ENCODE peak calls at places on chromosomes 6 and 20, in seven cellular contexts. One of them, this sample, is unnamed.

GRCh38 chr20:3173582-3174441 is 463 bp upstream of the LZTS3 start:
- DNase-seq in GM04504: peak
- DNase-seq in Calu3: peak
- DNase-seq in left lung: peak
- DNase-seq in endothelial cell of umbilical vein: peak
- DNase-seq in T-helper 2 cell: peak
- DNase-seq in type B pancreatic cell: peak
- DNase-seq in this sample: peak

GRCh38 chr6:127013865-127014264 is 104.6 kb upstream of the RSPO3 start:
- DNase-seq in Calu3: no peak
- DNase-seq in T-helper 2 cell: no peak
- DNase-seq in GM04504: no peak
- DNase-seq in type B pancreatic cell: no peak
- DNase-seq in endothelial cell of umbilical vein: no peak
- DNase-seq in left lung: no peak
- DNase-seq in this sample: no peak

GRCh38 chr20:17471606-17472187 is 59.5 kb downstream of the BFSP1 start:
- DNase-seq in T-helper 2 cell: no peak
- DNase-seq in GM04504: no peak
- DNase-seq in endothelial cell of umbilical vein: no peak
- DNase-seq in Calu3: no peak
- DNase-seq in type B pancreatic cell: no peak
- DNase-seq in left lung: no peak
- DNase-seq in this sample: peak

GRCh38 chr6:159110013-159110412 is 59.2 kb upstream of the FNDC1 start:
- DNase-seq in Calu3: peak
- DNase-seq in left lung: no peak
- DNase-seq in GM04504: no peak
- DNase-seq in T-helper 2 cell: no peak
- DNase-seq in endothelial cell of umbilical vein: peak
- DNase-seq in type B pancreatic cell: peak
- DNase-seq in this sample: no peak

GRCh38 chr6:163231356-163232014 is 183.0 kb upstream of the QKI start:
- DNase-seq in T-helper 2 cell: no peak
- DNase-seq in Calu3: no peak
- DNase-seq in endothelial cell of umbilical vein: no peak
- DNase-seq in GM04504: no peak
- DNase-seq in left lung: no peak
- DNase-seq in type B pancreatic cell: no peak
- DNase-seq in this sample: no peak

GRCh38 chr20:46206025-46206424 is 87.9 kb downstream of the CD40 start:
- DNase-seq in type B pancreatic cell: no peak
- DNase-seq in endothelial cell of umbilical vein: peak
- DNase-seq in GM04504: no peak
- DNase-seq in Calu3: peak
- DNase-seq in T-helper 2 cell: no peak
- DNase-seq in left lung: peak
- DNase-seq in this sample: no peak

GRCh38 chr6:166796610-166797009 is 159.7 kb downstream of the RNASET2 start:
- DNase-seq in endothelial cell of umbilical vein: no peak
- DNase-seq in GM04504: no peak
- DNase-seq in left lung: no peak
- DNase-seq in T-helper 2 cell: no peak
- DNase-seq in Calu3: no peak
- DNase-seq in type B pancreatic cell: no peak
- DNase-seq in this sample: no peak

GRCh38 chr6:139820191-139820590 is 445.7 kb upstream of the CITED2 start:
- DNase-seq in left lung: no peak
- DNase-seq in type B pancreatic cell: no peak
- DNase-seq in T-helper 2 cell: no peak
- DNase-seq in endothelial cell of umbilical vein: peak
- DNase-seq in Calu3: no peak
- DNase-seq in GM04504: peak
- DNase-seq in this sample: no peak

GRCh38 chr6:139912735-139913400 is 538.4 kb upstream of the CITED2 start:
- DNase-seq in left lung: no peak
- DNase-seq in endothelial cell of umbilical vein: no peak
- DNase-seq in Calu3: no peak
- DNase-seq in type B pancreatic cell: no peak
- DNase-seq in GM04504: no peak
- DNase-seq in T-helper 2 cell: no peak
- DNase-seq in this sample: no peak

GRCh38 chr6:36840471-36841461 is 1.5 kb upstream of the CPNE5 start:
- DNase-seq in Calu3: no peak
- DNase-seq in T-helper 2 cell: no peak
- DNase-seq in type B pancreatic cell: no peak
- DNase-seq in GM04504: no peak
- DNase-seq in left lung: no peak
- DNase-seq in endothelial cell of umbilical vein: no peak
- DNase-seq in this sample: no peak

GRCh38 chr6:101876431-101876830 is 482.9 kb downstream of the GRIK2 start:
- DNase-seq in type B pancreatic cell: no peak
- DNase-seq in endothelial cell of umbilical vein: no peak
- DNase-seq in T-helper 2 cell: no peak
- DNase-seq in Calu3: no peak
- DNase-seq in left lung: no peak
- DNase-seq in GM04504: no peak
- DNase-seq in this sample: peak

GRCh38 chr6:14881399-14881798 is 364.5 kb upstream of the JARID2 start:
- DNase-seq in Calu3: peak
- DNase-seq in endothelial cell of umbilical vein: peak
- DNase-seq in GM04504: peak
- DNase-seq in T-helper 2 cell: no peak
- DNase-seq in type B pancreatic cell: no peak
- DNase-seq in left lung: no peak
- DNase-seq in this sample: no peak

GRCh38 chr20:17485017-17485416 is 46.2 kb downstream of the BFSP1 start:
- DNase-seq in type B pancreatic cell: no peak
- DNase-seq in Calu3: no peak
- DNase-seq in left lung: no peak
- DNase-seq in T-helper 2 cell: no peak
- DNase-seq in GM04504: no peak
- DNase-seq in endothelial cell of umbilical vein: no peak
- DNase-seq in this sample: no peak

GRCh38 chr6:36246511-36247268 is 23.2 kb upstream of the PNPLA1 start:
- DNase-seq in left lung: no peak
- DNase-seq in Calu3: no peak
- DNase-seq in endothelial cell of umbilical vein: no peak
- DNase-seq in GM04504: no peak
- DNase-seq in T-helper 2 cell: no peak
- DNase-seq in type B pancreatic cell: no peak
- DNase-seq in this sample: no peak

GRCh38 chr6:30135757-30136156 is at the start of gene TRIM40:
- DNase-seq in Calu3: peak
- DNase-seq in T-helper 2 cell: no peak
- DNase-seq in GM04504: no peak
- DNase-seq in left lung: no peak
- DNase-seq in type B pancreatic cell: no peak
- DNase-seq in endothelial cell of umbilical vein: no peak
- DNase-seq in this sample: no peak

GRCh38 chr6:37807656-37808055 is 11.9 kb upstream of the ZFAND3 start:
- DNase-seq in GM04504: no peak
- DNase-seq in T-helper 2 cell: no peak
- DNase-seq in endothelial cell of umbilical vein: no peak
- DNase-seq in type B pancreatic cell: no peak
- DNase-seq in Calu3: no peak
- DNase-seq in left lung: no peak
- DNase-seq in this sample: no peak

GRCh38 chr6:157779705-157780604 is 43.1 kb upstream of the SNX9 start:
- DNase-seq in type B pancreatic cell: no peak
- DNase-seq in left lung: no peak
- DNase-seq in Calu3: no peak
- DNase-seq in GM04504: no peak
- DNase-seq in T-helper 2 cell: no peak
- DNase-seq in endothelial cell of umbilical vein: no peak
- DNase-seq in this sample: no peak

GRCh38 chr6:12075067-12075563 is 63.0 kb downstream of the HIVEP1 start:
- DNase-seq in T-helper 2 cell: no peak
- DNase-seq in endothelial cell of umbilical vein: peak
- DNase-seq in left lung: no peak
- DNase-seq in type B pancreatic cell: no peak
- DNase-seq in Calu3: no peak
- DNase-seq in GM04504: no peak
- DNase-seq in this sample: no peak

GRCh38 chr6:25365159-25365558 is 86.0 kb downstream of the CARMIL1 start:
- DNase-seq in left lung: no peak
- DNase-seq in GM04504: no peak
- DNase-seq in Calu3: no peak
- DNase-seq in T-helper 2 cell: no peak
- DNase-seq in endothelial cell of umbilical vein: no peak
- DNase-seq in type B pancreatic cell: no peak
- DNase-seq in this sample: no peak

GRCh38 chr6:6683964-6684363 is 95.4 kb downstream of the LY86 start:
- DNase-seq in endothelial cell of umbilical vein: no peak
- DNase-seq in type B pancreatic cell: no peak
- DNase-seq in GM04504: no peak
- DNase-seq in T-helper 2 cell: no peak
- DNase-seq in Calu3: no peak
- DNase-seq in left lung: no peak
- DNase-seq in this sample: no peak

GRCh38 chr6:108714012-108714773 is 134.0 kb upstream of the ARMC2 start:
- DNase-seq in left lung: no peak
- DNase-seq in type B pancreatic cell: no peak
- DNase-seq in T-helper 2 cell: no peak
- DNase-seq in Calu3: no peak
- DNase-seq in GM04504: peak
- DNase-seq in endothelial cell of umbilical vein: no peak
- DNase-seq in this sample: no peak

GRCh38 chr6:98828210-98828798 is 6.1 kb upstream of the POU3F2 start:
- DNase-seq in GM04504: no peak
- DNase-seq in left lung: no peak
- DNase-seq in Calu3: no peak
- DNase-seq in type B pancreatic cell: no peak
- DNase-seq in T-helper 2 cell: no peak
- DNase-seq in endothelial cell of umbilical vein: no peak
- DNase-seq in this sample: no peak

GRCh38 chr6:82365011-82365751 is 1.6 kb downstream of the TPBG start:
- DNase-seq in type B pancreatic cell: peak
- DNase-seq in GM04504: peak
- DNase-seq in Calu3: peak
- DNase-seq in endothelial cell of umbilical vein: peak
- DNase-seq in left lung: peak
- DNase-seq in T-helper 2 cell: no peak
- DNase-seq in this sample: no peak

GRCh38 chr20:50501970-50502745 is 8.0 kb upstream of the PTPN1 start:
- DNase-seq in GM04504: no peak
- DNase-seq in type B pancreatic cell: no peak
- DNase-seq in T-helper 2 cell: no peak
- DNase-seq in left lung: peak
- DNase-seq in Calu3: no peak
- DNase-seq in endothelial cell of umbilical vein: no peak
- DNase-seq in this sample: no peak

GRCh38 chr6:78020586-78020985 is 367.7 kb downstream of the MEI4 start:
- DNase-seq in type B pancreatic cell: no peak
- DNase-seq in left lung: no peak
- DNase-seq in endothelial cell of umbilical vein: no peak
- DNase-seq in GM04504: no peak
- DNase-seq in T-helper 2 cell: no peak
- DNase-seq in Calu3: no peak
- DNase-seq in this sample: no peak

GRCh38 chr6:141667580-141668309 is 465.0 kb upstream of the GJE1 start:
- DNase-seq in type B pancreatic cell: no peak
- DNase-seq in Calu3: no peak
- DNase-seq in left lung: no peak
- DNase-seq in GM04504: no peak
- DNase-seq in T-helper 2 cell: no peak
- DNase-seq in endothelial cell of umbilical vein: no peak
- DNase-seq in this sample: no peak

GRCh38 chr20:50144362-50144761 is 9.2 kb downstream of the PEDS1 start:
- DNase-seq in Calu3: peak
- DNase-seq in type B pancreatic cell: no peak
- DNase-seq in left lung: peak
- DNase-seq in endothelial cell of umbilical vein: peak
- DNase-seq in GM04504: peak
- DNase-seq in T-helper 2 cell: no peak
- DNase-seq in this sample: no peak

This sample was measured in NCI-H1436.